ENCODE peak calls at places on chromosomes 1 and 21, in seven cellular contexts. One of them, this sample, is unnamed.

GRCh38 chr1:157360021-157360390 is 192.3 kb downstream of the FCRL5 start:
- DNase-seq in HCT116: no peak
- DNase-seq in K562: no peak
- DNase-seq in SK-N-SH: no peak
- DNase-seq in GM12878: no peak
- DNase-seq in H1: no peak
- DNase-seq in HepG2: no peak
- DNase-seq in this sample: no peak

GRCh38 chr1:220789532-220790147 is 2.9 kb downstream of the MTARC1 start:
- DNase-seq in HCT116: no peak
- DNase-seq in K562: no peak
- DNase-seq in SK-N-SH: no peak
- DNase-seq in GM12878: no peak
- DNase-seq in H1: no peak
- DNase-seq in HepG2: peak; percentile 27
- DNase-seq in this sample: no peak

GRCh38 chr1:14109276-14109635 is 409.3 kb downstream of the PRDM2 start:
- DNase-seq in HCT116: no peak
- DNase-seq in K562: no peak
- DNase-seq in SK-N-SH: no peak
- DNase-seq in GM12878: no peak
- DNase-seq in H1: no peak
- DNase-seq in HepG2: no peak
- DNase-seq in this sample: no peak

GRCh38 chr1:180241716-180242544 is 11.9 kb downstream of the LHX4 start:
- DNase-seq in HCT116: no peak
- DNase-seq in K562: peak; percentile 49
- DNase-seq in SK-N-SH: no peak
- DNase-seq in GM12878: no peak
- DNase-seq in H1: no peak
- DNase-seq in HepG2: no peak
- DNase-seq in this sample: no peak

GRCh38 chr1:2443285-2444137 is 31.1 kb upstream of the PEX10 start:
- DNase-seq in HCT116: no peak
- DNase-seq in K562: no peak
- DNase-seq in SK-N-SH: peak; percentile 68
- DNase-seq in GM12878: no peak
- DNase-seq in H1: no peak
- DNase-seq in HepG2: no peak
- DNase-seq in this sample: no peak

GRCh38 chr1:234722904-234723588 is 113.1 kb upstream of the IRF2BP2 start:
- DNase-seq in HCT116: peak; percentile 79
- DNase-seq in K562: peak; percentile 53
- DNase-seq in SK-N-SH: peak; percentile 56
- DNase-seq in GM12878: no peak
- DNase-seq in H1: no peak
- DNase-seq in HepG2: peak; percentile 82
- DNase-seq in this sample: no peak

GRCh38 chr1:8283058-8283884 is 34.6 kb upstream of the SLC45A1 start:
- DNase-seq in HCT116: no peak
- DNase-seq in K562: no peak
- DNase-seq in SK-N-SH: no peak
- DNase-seq in GM12878: peak; percentile 64
- DNase-seq in H1: no peak
- DNase-seq in HepG2: no peak
- DNase-seq in this sample: no peak

GRCh38 chr1:54337034-54337433 is 69.2 kb downstream of the SSBP3 start:
- DNase-seq in HCT116: no peak
- DNase-seq in K562: no peak
- DNase-seq in SK-N-SH: no peak
- DNase-seq in GM12878: no peak
- DNase-seq in H1: no peak
- DNase-seq in HepG2: no peak
- DNase-seq in this sample: no peak

GRCh38 chr1:201885531-201886075 is 3.1 kb upstream of the SHISA4 start:
- DNase-seq in HCT116: peak; percentile 26
- DNase-seq in K562: peak; percentile 89
- DNase-seq in SK-N-SH: no peak
- DNase-seq in GM12878: no peak
- DNase-seq in H1: no peak
- DNase-seq in HepG2: no peak
- DNase-seq in this sample: no peak

GRCh38 chr21:26422138-26422537 is 150.9 kb downstream of the CYYR1 start:
- DNase-seq in HCT116: no peak
- DNase-seq in K562: no peak
- DNase-seq in SK-N-SH: no peak
- DNase-seq in GM12878: no peak
- DNase-seq in H1: no peak
- DNase-seq in HepG2: no peak
- DNase-seq in this sample: no peak

GRCh38 chr1:102120910-102121309 is 124.2 kb upstream of the OLFM3 start:
- DNase-seq in HCT116: no peak
- DNase-seq in K562: no peak
- DNase-seq in SK-N-SH: no peak
- DNase-seq in GM12878: no peak
- DNase-seq in H1: no peak
- DNase-seq in HepG2: no peak
- DNase-seq in this sample: no peak

GRCh38 chr1:119742193-119742592 is 26.5 kb downstream of the HMGCS2 start:
- DNase-seq in HCT116: no peak
- DNase-seq in K562: no peak
- DNase-seq in SK-N-SH: no peak
- DNase-seq in GM12878: no peak
- DNase-seq in H1: no peak
- DNase-seq in HepG2: no peak
- DNase-seq in this sample: no peak

GRCh38 chr1:111769517-111770146 is 13.9 kb downstream of the DDX20 start:
- DNase-seq in HCT116: peak; percentile 48
- DNase-seq in K562: peak; percentile 67
- DNase-seq in SK-N-SH: peak; percentile 66
- DNase-seq in GM12878: peak; percentile 44
- DNase-seq in H1: no peak
- DNase-seq in HepG2: peak; percentile 65
- DNase-seq in this sample: peak; percentile 18

GRCh38 chr1:197989058-197989457 is 71.9 kb downstream of the LHX9 start:
- DNase-seq in HCT116: no peak
- DNase-seq in K562: no peak
- DNase-seq in SK-N-SH: no peak
- DNase-seq in GM12878: no peak
- DNase-seq in H1: no peak
- DNase-seq in HepG2: no peak
- DNase-seq in this sample: no peak

GRCh38 chr21:43937898-43938309 is 72.9 kb downstream of the AGPAT3 start:
- DNase-seq in HCT116: no peak
- DNase-seq in K562: no peak
- DNase-seq in SK-N-SH: no peak
- DNase-seq in GM12878: peak; percentile 70
- DNase-seq in H1: no peak
- DNase-seq in HepG2: no peak
- DNase-seq in this sample: no peak

DNA sequence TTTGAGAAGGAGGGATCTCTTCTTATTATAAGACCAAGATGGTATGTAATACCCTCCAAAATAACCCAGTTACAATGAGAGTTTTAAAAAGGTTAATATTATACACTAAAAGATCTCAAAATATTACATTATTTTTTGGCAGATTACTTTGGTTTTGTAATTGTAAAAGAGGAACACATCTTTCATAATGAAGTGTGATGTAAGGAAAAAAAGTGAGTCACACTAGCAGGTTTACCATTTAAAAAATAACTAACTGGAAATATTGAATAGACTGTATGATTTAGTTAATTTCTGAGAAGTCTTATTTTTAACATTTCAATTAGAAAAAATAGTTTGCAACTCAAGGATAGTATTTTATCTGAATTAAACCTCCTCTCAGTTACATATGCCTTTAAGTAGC is 1.1 kb downstream of the F5 start:
- DNase-seq in HCT116: no peak
- DNase-seq in K562: no peak
- DNase-seq in SK-N-SH: no peak
- DNase-seq in GM12878: no peak
- DNase-seq in H1: no peak
- DNase-seq in HepG2: no peak
- DNase-seq in this sample: no peak
- H3K27ac ChIP-seq in HCT116: no peak overlapping the region
- H3K27ac ChIP-seq in K562: no peak overlapping the region
- H3K27ac ChIP-seq in SK-N-SH: no peak overlapping the region
- H3K27ac ChIP-seq in GM12878: no peak overlapping the region
- H3K27ac ChIP-seq in H1: no peak overlapping the region
- H3K27ac ChIP-seq in HepG2: peak overlapping the region; percentile 95
- H3K27ac ChIP-seq in this sample: no peak overlapping the region

GRCh38 chr1:26581287-26581651 is 51.7 kb downstream of the RPS6KA1 start:
- DNase-seq in HCT116: no peak
- DNase-seq in K562: no peak
- DNase-seq in SK-N-SH: no peak
- DNase-seq in GM12878: no peak
- DNase-seq in H1: no peak
- DNase-seq in HepG2: peak; percentile 16
- DNase-seq in this sample: no peak

GRCh38 chr1:26582836-26583460 is 53.4 kb downstream of the RPS6KA1 start:
- DNase-seq in HCT116: no peak
- DNase-seq in K562: no peak
- DNase-seq in SK-N-SH: no peak
- DNase-seq in GM12878: peak; percentile 56
- DNase-seq in H1: no peak
- DNase-seq in HepG2: no peak
- DNase-seq in this sample: no peak

GRCh38 chr1:26580116-26580515 is 50.6 kb downstream of the RPS6KA1 start:
- DNase-seq in HCT116: no peak
- DNase-seq in K562: no peak
- DNase-seq in SK-N-SH: no peak
- DNase-seq in GM12878: no peak
- DNase-seq in H1: no peak
- DNase-seq in HepG2: no peak
- DNase-seq in this sample: no peak

GRCh38 chr1:26582053-26582835 is 52.7 kb downstream of the RPS6KA1 start:
- DNase-seq in HCT116: no peak
- DNase-seq in K562: no peak
- DNase-seq in SK-N-SH: no peak
- DNase-seq in GM12878: no peak
- DNase-seq in H1: no peak
- DNase-seq in HepG2: no peak
- DNase-seq in this sample: no peak

DNA sequence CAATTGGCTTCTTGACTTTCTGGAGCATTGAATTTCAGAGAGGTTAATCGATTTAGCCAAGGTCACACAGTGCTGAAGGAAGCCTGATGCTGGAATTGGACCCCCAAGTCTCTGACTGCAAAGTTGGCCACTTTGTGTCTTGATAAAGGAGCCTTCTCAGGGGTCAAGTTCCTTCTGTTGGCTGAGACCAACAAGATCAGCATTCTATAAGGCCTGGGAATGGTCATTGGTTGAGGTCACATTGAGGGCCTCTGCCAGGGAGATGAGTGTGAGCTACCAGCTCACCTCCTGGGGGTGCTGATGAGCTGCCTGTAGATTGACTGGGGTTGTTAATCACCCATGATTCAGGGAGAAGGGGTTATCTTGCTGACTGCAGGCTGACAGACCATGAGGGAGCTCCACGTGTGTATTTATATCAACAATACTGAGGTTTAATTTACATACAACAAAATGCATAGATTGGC is 54.5 kb downstream of the RPS6KA1 start:
- DNase-seq in HCT116: peak; percentile 24
- DNase-seq in K562: peak; percentile 94
- DNase-seq in SK-N-SH: peak; percentile 36
- DNase-seq in GM12878: no peak
- DNase-seq in H1: peak; percentile 10
- DNase-seq in HepG2: no peak
- DNase-seq in this sample: no peak
- TF ChIP-seq SIN3A in HCT116: no peak
- TF ChIP-seq SIN3A in K562: no peak
- TF ChIP-seq SIN3A in SK-N-SH: no peak
- TF ChIP-seq SIN3A in GM12878: no peak
- TF ChIP-seq SIN3A in H1: no peak
- TF ChIP-seq SIN3A in HepG2: no peak
- TF ChIP-seq SIN3A in this sample: no peak

DNA sequence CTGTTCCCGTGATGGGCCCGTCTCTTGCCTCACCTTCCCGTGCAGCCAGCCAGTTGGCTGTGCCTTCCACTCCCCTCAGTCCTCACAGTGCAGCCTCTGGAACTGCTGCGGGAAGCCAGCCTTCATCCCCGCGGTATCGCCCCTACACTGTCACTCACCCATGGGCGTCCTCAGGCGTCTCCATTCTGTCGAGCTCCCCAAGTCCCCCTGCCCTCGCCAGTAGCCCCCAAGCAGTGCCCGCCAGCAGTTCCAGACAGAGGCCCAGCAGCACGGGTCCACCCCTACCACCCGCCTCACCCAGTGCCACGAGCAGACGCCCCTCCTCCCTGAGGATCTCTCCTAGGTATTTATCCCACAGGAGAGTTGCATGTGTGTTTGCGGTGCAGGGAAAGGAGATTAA is 73.5 kb downstream of the UBE4B start:
- DNase-seq in HCT116: no peak
- DNase-seq in K562: no peak
- DNase-seq in SK-N-SH: no peak
- DNase-seq in GM12878: no peak
- DNase-seq in H1: no peak
- DNase-seq in HepG2: no peak
- DNase-seq in this sample: no peak
- H3K36me3 ChIP-seq in HCT116: peaks cover 17% of the 10 kb centered on the region
- H3K36me3 ChIP-seq in K562: peaks cover 78% of the 10 kb centered on the region
- H3K36me3 ChIP-seq in SK-N-SH: peaks cover 52% of the 10 kb centered on the region
- H3K36me3 ChIP-seq in GM12878: peaks cover 6% of the 10 kb centered on the region
- H3K36me3 ChIP-seq in H1: peaks cover 22% of the 10 kb centered on the region
- H3K36me3 ChIP-seq in HepG2: peaks cover 26% of the 10 kb centered on the region
- H3K36me3 ChIP-seq in this sample: peaks cover 19% of the 10 kb centered on the region

GRCh38 chr1:232766904-232767303 is 38.3 kb upstream of the MAP10 start:
- DNase-seq in HCT116: no peak
- DNase-seq in K562: no peak
- DNase-seq in SK-N-SH: no peak
- DNase-seq in GM12878: no peak
- DNase-seq in H1: no peak
- DNase-seq in HepG2: no peak
- DNase-seq in this sample: no peak
- H3K27ac ChIP-seq in HCT116: no peak overlapping the region
- H3K27ac ChIP-seq in K562: no peak overlapping the region
- H3K27ac ChIP-seq in SK-N-SH: no peak overlapping the region
- H3K27ac ChIP-seq in GM12878: no peak overlapping the region
- H3K27ac ChIP-seq in H1: no peak overlapping the region
- H3K27ac ChIP-seq in HepG2: no peak overlapping the region
- H3K27ac ChIP-seq in this sample: no peak overlapping the region

GRCh38 chr1:241640149-241640866 is at the start of the genes CHML and OPN3:
- DNase-seq in HCT116: peak; percentile 65
- DNase-seq in K562: peak; percentile 99
- DNase-seq in SK-N-SH: peak; percentile 99
- DNase-seq in GM12878: no peak
- DNase-seq in H1: peak; percentile 62
- DNase-seq in HepG2: peak; percentile 76
- DNase-seq in this sample: no peak
- TF ChIP-seq SIN3A in HCT116: no peak
- TF ChIP-seq SIN3A in K562: peak; percentile 64
- TF ChIP-seq SIN3A in SK-N-SH: peak; percentile 50
- TF ChIP-seq SIN3A in GM12878: no peak
- TF ChIP-seq SIN3A in H1: no peak
- TF ChIP-seq SIN3A in HepG2: peak; percentile 61
- TF ChIP-seq SIN3A in this sample: peak; percentile 68

This sample was measured in Panc1.